ENCODE peak calls at places on chromosome 18, in nine cellular contexts. N is breast epithelium, S is gastrocnemius medialis, R is Peyer's patch, W is GM12892, E is heart left ventricle, A is endothelial cell of umbilical vein, B is ovary, F is IMR-90. Z is an unnamed sample.

GRCh38 chr18:69408522-69408921 is 7.8 kb downstream of the DOK6 start:
- DNase-seq in N (no peak), S (no peak), R (no peak), W (no peak), E (no peak), A (no peak), B (no peak), F (no peak), Z (no peak)

GRCh38 chr18:63098014-63098981 is 221.3 kb downstream of the BCL2 start:
- DNase-seq in N (no peak), S (no peak), R (peak), W (peak), E (no peak), A (no peak), B (no peak), F (no peak), Z (no peak)

GRCh38 chr18:48735070-48735676 is 196.3 kb downstream of the CTIF start:
- DNase-seq in N (no peak), S (no peak), R (no peak), W (no peak), E (no peak), A (peak), B (no peak), F (peak), Z (no peak)

GRCh38 chr18:31510319-31510718 is 12.3 kb downstream of the DSG2 start:
- DNase-seq in N (no peak), S (no peak), R (no peak), W (no peak), E (no peak), A (no peak), B (no peak), F (no peak), Z (no peak)

GRCh38 chr18:34942276-34942675 is 98.9 kb upstream of the MAPRE2 start:
- DNase-seq in N (no peak), S (no peak), R (no peak), W (no peak), E (no peak), A (no peak), B (no peak), F (peak), Z (no peak)

GRCh38 chr18:52499646-52500045 is 159.6 kb downstream of the DCC start:
- DNase-seq in N (no peak), S (no peak), R (no peak), W (no peak), E (no peak), A (no peak), B (no peak), F (no peak), Z (no peak)

GRCh38 chr18:5704847-5705246 is 161.1 kb upstream of the EPB41L3 start:
- DNase-seq in N (no peak), S (no peak), R (no peak), W (no peak), E (no peak), A (no peak), B (no peak), F (no peak), Z (no peak)

GRCh38 chr18:5530623-5531022 is 13.2 kb downstream of the EPB41L3 start:
- DNase-seq in N (no peak), S (no peak), R (no peak), W (no peak), E (no peak), A (no peak), B (no peak), F (no peak), Z (no peak)

GRCh38 chr18:4931209-4931608 is 265.8 kb downstream of the AKAIN1 start:
- DNase-seq in N (no peak), S (no peak), R (no peak), W (no peak), E (no peak), A (no peak), B (no peak), F (no peak), Z (no peak)

DNA sequence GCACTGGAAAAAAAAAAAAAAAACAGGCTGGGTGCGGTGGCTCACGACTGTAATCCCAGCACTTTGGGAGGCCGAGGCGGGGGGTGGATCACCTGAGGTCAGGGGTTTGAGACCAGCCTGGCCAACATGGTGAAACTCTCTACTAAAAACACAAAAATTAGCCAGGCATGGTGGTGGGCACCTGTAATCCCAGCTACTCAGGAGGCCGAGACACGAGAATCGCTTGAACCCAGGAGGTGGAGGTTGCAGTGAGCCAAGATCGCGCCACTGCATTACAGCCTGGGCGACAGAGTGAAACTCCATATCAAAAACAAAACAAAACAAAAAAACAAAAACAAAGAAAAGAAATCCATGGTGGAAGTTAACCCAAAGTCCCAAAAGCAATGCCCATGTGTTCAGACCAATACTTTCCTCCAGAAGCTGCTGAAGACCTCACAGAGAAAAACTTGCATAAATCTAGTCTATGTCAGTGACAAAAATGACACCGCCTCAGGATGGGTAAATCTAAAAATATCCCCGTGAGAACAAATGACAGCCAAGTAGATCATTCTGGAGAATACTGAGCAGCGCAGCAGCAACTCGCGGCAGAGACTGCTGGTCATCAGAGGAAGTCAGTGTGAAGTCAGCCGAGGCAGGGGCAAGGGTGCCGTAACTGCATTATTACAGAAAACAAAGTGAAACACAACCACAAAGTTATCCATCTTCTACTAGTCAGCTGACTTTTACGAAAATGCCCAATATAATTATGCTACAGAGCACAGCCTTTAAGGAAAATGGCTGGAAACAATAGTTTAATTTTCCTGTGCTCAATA is 41.0 kb downstream of the LPIN2 start:
- DNase-seq in N (peak), S (peak), R (peak), W (peak), E (peak), A (no peak), B (peak), F (no peak), Z (peak)
- TF ChIP-seq POLR2A in N (no peak), S (peak), R (no peak), W (peak), E (no peak), A (no peak), B (no peak), F (no peak), Z (no peak)

GRCh38 chr18:22346968-22347611 is 70.6 kb downstream of the CTAGE1 start:
- DNase-seq in N (no peak), S (peak), R (no peak), W (no peak), E (peak), A (peak), B (peak), F (peak), Z (no peak)

GRCh38 chr18:22348521-22349316 is 69.0 kb downstream of the CTAGE1 start:
- DNase-seq in N (peak), S (no peak), R (no peak), W (no peak), E (peak), A (peak), B (peak), F (peak), Z (no peak)

GRCh38 chr18:22349317-22349898 is 68.3 kb downstream of the CTAGE1 start:
- DNase-seq in N (no peak), S (no peak), R (no peak), W (no peak), E (no peak), A (peak), B (peak), F (no peak), Z (no peak)

GRCh38 chr18:22346342-22346967 is 71.3 kb downstream of the CTAGE1 start:
- DNase-seq in N (no peak), S (no peak), R (peak), W (no peak), E (no peak), A (peak), B (peak), F (peak), Z (no peak)

GRCh38 chr18:22347624-22348511 is 69.8 kb downstream of the CTAGE1 start:
- DNase-seq in N (no peak), S (no peak), R (no peak), W (no peak), E (no peak), A (peak), B (peak), F (peak), Z (no peak)
- TF ChIP-seq POLR2A in N (no peak), S (no peak), R (no peak), W (no peak), E (no peak), A (no peak), B (peak), F (no peak), Z (no peak)

DNA sequence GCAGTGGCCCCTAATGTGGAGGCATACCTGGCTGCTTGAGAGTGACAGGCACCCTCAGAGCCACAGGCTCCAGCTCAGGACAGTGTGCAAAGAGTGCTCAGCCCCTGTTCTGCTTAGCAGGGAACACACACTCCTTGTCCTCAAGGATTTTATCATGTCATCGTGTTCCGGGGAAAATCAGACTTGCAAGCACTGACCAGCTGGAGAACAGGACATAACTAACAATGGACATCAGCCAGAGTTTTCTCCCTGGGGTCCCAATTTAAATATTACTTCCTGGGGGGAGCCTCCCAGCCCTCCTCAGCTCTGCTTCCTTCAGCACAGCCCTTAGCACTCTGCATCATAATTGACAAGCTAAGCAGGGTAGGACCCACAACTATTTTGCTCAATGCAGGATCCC is 175.4 kb upstream of the ACAA2 start:
- DNase-seq in N (no peak), S (no peak), R (no peak), W (no peak), E (no peak), A (no peak), B (no peak), F (no peak), Z (no peak)
- TF ChIP-seq POLR2A in N (no peak), S (no peak), R (no peak), W (no peak), E (no peak), A (no peak), B (no peak), F (no peak), Z (no peak)

GRCh38 chr18:59141294-59142068 is 1.8 kb downstream of the SEC11C start:
- DNase-seq in N (no peak), S (no peak), R (no peak), W (no peak), E (no peak), A (no peak), B (no peak), F (no peak), Z (no peak)
- TF ChIP-seq POLR2A in N (no peak), S (no peak), R (no peak), W (peak), E (no peak), A (no peak), B (no peak), F (no peak), Z (no peak)

GRCh38 chr18:74229891-74230290 is 61.9 kb downstream of the CYB5A start:
- DNase-seq in N (no peak), S (no peak), R (no peak), W (no peak), E (no peak), A (no peak), B (no peak), F (no peak), Z (no peak)
- TF ChIP-seq POLR2A in N (no peak), S (no peak), R (no peak), W (no peak), E (no peak), A (no peak), B (no peak), F (no peak), Z (no peak)

DNA sequence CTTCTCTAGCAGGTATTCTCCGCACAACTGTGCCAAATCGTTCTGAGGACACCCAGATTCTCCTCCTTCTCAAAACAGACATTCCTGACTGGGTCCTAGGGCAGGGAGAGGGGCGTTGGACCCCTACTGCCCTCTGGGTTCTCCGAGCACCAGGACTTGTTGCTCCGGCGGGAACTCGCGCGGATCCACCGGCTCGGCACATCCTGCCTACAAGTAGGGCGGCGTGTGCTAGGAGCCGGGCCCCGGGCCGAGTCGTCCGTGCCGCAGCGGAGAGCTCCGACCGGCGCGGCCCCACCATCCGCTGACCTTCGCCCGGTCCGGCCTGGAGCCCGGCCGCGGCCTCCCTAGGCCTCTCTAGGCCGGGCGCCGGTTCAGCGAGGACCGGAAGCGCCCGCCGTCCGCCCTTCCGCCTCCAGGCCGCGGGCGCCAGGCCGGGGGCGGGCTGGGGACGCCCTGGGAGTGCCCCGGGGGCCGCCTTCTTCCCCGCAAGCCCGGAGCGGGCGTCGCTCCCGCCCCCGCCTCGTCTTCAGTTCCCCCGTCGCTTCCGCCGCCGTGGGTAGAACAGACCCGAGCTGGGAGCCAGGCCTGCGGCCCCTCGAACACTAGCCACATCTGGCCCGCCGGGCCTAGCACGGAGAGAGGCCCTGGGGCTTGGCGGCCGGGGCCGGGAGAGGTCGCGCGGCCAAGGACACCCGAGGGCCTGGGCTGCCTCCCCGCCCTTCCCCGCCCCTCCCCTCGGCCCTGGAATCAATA is 7.6 kb upstream of the ONECUT2 start:
- DNase-seq in N (no peak), S (no peak), R (no peak), W (no peak), E (no peak), A (no peak), B (no peak), F (no peak), Z (peak)
- TF ChIP-seq POLR2A in N (no peak), S (no peak), R (no peak), W (no peak), E (no peak), A (no peak), B (no peak), F (no peak), Z (no peak)

GRCh38 chr18:32803571-32803970 is 30.7 kb upstream of the KLHL14 start:
- DNase-seq in N (no peak), S (no peak), R (peak), W (no peak), E (no peak), A (no peak), B (no peak), F (no peak), Z (no peak)
- TF ChIP-seq POLR2A in N (no peak), S (no peak), R (no peak), W (no peak), E (no peak), A (no peak), B (no peak), F (no peak), Z (no peak)

GRCh38 chr18:50878345-50879301 is at the start of gene ME2:
- DNase-seq in N (peak), S (peak), R (peak), W (peak), E (peak), A (peak), B (peak), F (peak), Z (peak)
- TF ChIP-seq POLR2A in N (peak), S (peak), R (peak), W (peak), E (peak), A (peak), B (peak), F (peak), Z (peak)

DNA sequence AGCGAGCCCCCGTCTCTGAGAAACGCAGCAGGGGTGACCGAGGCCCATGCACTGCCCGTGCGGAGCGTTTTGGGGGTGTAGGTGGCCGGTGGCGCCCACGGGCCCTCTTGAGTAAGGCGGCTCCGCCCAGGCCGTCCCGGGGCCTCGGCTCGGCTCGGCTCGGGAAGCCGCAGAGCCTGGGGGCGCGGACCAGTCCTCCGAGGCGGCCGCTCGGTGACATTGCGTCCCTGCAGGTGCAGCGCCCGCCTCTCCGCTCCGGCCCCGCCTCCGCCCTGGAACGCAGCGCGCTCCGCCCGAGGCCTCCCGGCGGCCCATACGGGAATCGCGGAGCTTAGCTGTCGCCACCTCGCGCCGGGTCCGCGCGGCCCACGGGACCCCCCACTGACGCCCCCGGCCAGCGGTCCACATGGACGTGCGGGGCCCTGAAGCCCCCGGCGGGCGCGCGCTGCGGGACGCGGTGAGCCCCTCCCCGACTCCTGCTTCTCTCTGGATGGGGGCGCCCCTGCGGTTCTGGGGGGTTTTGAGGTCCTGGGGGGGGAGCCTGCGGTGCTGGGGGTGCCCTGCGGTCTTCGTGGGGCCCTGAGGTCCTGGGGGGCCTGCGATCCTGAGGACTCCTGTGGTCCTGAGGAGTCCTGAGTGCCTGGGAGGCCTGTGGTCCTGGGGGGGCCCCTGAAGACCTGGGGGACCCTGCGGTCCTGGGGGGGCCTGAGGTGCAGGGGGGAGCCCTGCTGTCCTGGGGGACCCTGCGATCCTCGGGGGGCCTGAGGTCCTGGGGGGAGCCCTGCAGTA is at the start of gene HSBP1L1:
- DNase-seq in N (peak), S (peak), R (peak), W (peak), E (peak), A (peak), B (peak), F (no peak), Z (peak)
- TF ChIP-seq POLR2A in N (no peak), S (no peak), R (peak), W (peak), E (no peak), A (no peak), B (no peak), F (no peak), Z (no peak)

Z was measured in erythroblast.